ENCODE peak calls at places on chromosomes 6 and 20, in six cellular contexts. B is prostate gland, F is heart left ventricle, H is breast epithelium, J is NB4, V is body of pancreas. K is an unnamed sample.

GRCh38 chr6:93784794-93785757 is 365.7 kb upstream of the EPHA7 start:
- DNase-seq in B (no peak), F (no peak), H (no peak), J (no peak), V (no peak), K (no peak)

GRCh38 chr20:47654370-47654769 is 130.9 kb downstream of the SULF2 start:
- DNase-seq in B (no peak), F (no peak), H (no peak), J (no peak), V (no peak), K (no peak)

GRCh38 chr20:15594296-15594695 is 979.0 kb downstream of the KIF16B start:
- DNase-seq in B (no peak), F (no peak), H (no peak), J (no peak), V (peak), K (no peak)

GRCh38 chr6:96611342-96611964 is 48.5 kb downstream of the FHL5 start:
- DNase-seq in B (no peak), F (no peak), H (no peak), J (no peak), V (no peak), K (no peak)

GRCh38 chr6:117906905-117907599 is at the start of gene SLC35F1:
- DNase-seq in B (peak), F (peak), H (no peak), J (no peak), V (peak), K (no peak)

GRCh38 chr6:11094411-11094851 is 797 bp downstream of the SMIM13 start:
- DNase-seq in B (peak), F (no peak), H (no peak), J (peak), V (peak), K (no peak)

GRCh38 chr20:52191436-52192295 is at the start of gene ZFP64:
- DNase-seq in B (peak), F (peak), H (peak), J (peak), V (peak), K (peak)

GRCh38 chr20:53967527-53967926 is 102.9 kb downstream of the BCAS1 start:
- DNase-seq in B (no peak), F (no peak), H (no peak), J (no peak), V (no peak), K (no peak)

GRCh38 chr6:128327890-128328289 is 192.5 kb downstream of the PTPRK start:
- DNase-seq in B (no peak), F (no peak), H (no peak), J (peak), V (no peak), K (no peak)

GRCh38 chr6:40896696-40897095 is 142.3 kb downstream of the UNC5CL start:
- DNase-seq in B (no peak), F (no peak), H (no peak), J (no peak), V (peak), K (peak)

GRCh38 chr6:21748343-21749063 is 155.0 kb downstream of the SOX4 start:
- DNase-seq in B (no peak), F (no peak), H (no peak), J (peak), V (no peak), K (no peak)

GRCh38 chr6:170292111-170292777 is 1.4 kb upstream of the DLL1 start:
- DNase-seq in B (no peak), F (no peak), H (no peak), J (no peak), V (no peak), K (peak)

GRCh38 chr6:139857143-139857542 is 482.7 kb upstream of the CITED2 start:
- DNase-seq in B (no peak), F (no peak), H (no peak), J (no peak), V (no peak), K (no peak)

GRCh38 chr6:41428995-41429417 is 93.6 kb downstream of the NCR2 start:
- DNase-seq in B (no peak), F (no peak), H (no peak), J (peak), V (no peak), K (no peak)

GRCh38 chr20:11675920-11676617 is 241.6 kb upstream of the BTBD3 start:
- DNase-seq in B (no peak), F (no peak), H (no peak), J (no peak), V (no peak), K (no peak)

GRCh38 chr6:80338201-80338836 is 231.8 kb downstream of the BCKDHB start:
- DNase-seq in B (no peak), F (peak), H (no peak), J (peak), V (peak), K (no peak)

GRCh38 chr6:90333928-90334327 is 37.3 kb upstream of the BACH2 start:
- DNase-seq in B (no peak), F (no peak), H (no peak), J (no peak), V (no peak), K (no peak)

GRCh38 chr6:29141606-29142005 is 29.1 kb upstream of the OR2J2 start:
- DNase-seq in B (no peak), F (no peak), H (no peak), J (no peak), V (no peak), K (no peak)

GRCh38 chr6:133315811-133316210 is 74.7 kb downstream of the EYA4 start:
- DNase-seq in B (no peak), F (no peak), H (no peak), J (peak), V (no peak), K (no peak)

DNA sequence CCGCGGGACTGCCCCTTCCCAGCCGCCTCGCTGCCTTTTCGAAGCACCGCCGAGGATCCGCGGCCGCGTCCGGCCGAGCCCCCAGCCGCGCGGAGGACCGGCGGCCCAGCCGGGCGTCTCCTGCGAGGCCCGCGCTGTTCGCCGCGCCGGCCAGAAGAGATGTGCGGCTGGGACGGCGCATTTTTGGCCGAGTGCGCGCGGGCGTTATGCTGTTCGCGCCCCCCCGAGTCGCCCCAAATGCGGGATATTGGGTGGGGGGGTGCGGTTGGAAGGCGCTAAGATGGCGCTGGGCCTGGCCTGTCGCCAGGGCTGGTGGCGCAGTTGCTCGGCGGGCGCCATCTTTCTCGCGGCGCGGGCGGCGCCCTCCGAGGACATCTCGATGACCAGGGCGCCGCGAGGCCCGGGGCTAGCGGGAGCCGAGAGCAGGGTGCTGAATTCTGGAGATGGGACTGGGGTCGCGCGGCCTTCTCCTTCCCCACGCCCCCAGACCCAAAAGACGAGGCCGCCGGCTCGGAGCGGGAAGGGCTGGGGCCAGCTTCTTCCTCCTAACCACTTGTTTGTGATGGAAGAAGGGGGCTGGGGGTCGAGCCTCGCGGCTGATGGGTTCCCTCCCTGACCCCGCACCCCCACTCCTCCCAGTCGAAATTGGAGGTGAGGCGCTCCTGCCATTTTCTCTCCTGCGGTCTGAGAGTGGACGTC is 1.5 kb downstream of the BICRAL start:
- DNase-seq in B (peak), F (peak), H (peak), J (peak), V (peak), K (peak)
- TF ChIP-seq POLR2A in B (peak), F (no peak), H (peak), J (no peak), V (peak), K (peak)

GRCh38 chr20:49288784-49289696 is 11.2 kb upstream of the ZNFX1 start:
- DNase-seq in B (peak), F (no peak), H (no peak), J (no peak), V (no peak), K (no peak)
- TF ChIP-seq POLR2A in B (no peak), F (no peak), H (no peak), J (peak), V (no peak), K (no peak)

DNA sequence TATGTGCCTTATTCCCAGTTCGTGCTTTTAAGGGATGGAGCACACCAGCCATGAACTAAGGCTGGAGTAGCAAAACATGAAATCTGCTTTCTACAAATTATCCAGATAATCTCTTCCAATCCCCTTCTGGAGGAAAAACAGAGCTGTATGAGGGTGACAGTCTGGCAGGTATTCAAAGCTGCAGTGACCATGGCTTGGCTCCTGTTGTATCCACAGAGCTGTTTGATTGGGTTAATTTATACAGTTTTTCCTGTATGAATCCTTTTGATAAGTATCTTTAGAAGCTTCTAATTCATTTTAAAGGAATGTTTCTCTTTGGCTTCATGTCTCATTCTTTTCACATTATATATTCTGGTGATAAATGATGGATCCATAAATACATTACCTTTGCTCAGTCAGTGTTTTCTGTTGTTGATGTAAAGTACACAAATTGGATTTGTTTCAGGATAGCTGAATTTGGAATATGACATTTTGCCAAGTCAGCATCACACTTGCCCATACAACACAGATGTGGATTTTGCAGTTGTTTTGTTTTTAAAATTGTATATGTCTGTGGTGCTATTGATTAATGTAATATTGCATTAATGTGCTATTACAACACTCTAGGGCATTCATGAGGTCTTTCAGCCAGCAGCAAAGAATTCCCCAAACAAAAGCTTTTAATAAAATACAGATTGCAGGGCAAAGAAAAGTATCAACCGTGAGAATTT is 144.6 kb downstream of the AIG1 start:
- DNase-seq in B (no peak), F (no peak), H (no peak), J (no peak), V (no peak), K (no peak)
- TF ChIP-seq POLR2A in B (no peak), F (no peak), H (no peak), J (no peak), V (no peak), K (no peak)

DNA sequence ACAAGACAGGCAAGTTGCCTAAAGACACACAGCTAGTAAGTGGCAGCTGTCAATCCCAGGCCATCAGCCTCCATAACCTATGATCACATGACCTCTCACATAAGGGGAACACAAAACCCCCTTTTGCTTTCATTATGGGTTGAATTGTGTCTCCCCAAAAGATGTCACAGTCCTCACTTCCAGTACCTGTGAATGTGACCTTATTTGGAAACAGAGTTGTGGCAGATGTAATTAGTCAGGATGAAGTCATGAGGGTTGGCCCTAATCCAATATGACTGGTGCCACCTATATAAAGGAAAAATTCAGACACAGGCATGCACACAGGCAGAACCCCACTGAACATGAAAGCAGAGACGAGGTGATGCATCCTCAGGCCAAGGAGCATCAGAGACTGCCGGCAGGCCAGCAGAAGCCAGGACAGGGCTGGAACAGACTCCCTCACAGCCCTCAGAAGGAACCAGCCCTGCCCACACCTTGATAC is 33.6 kb downstream of the GFOD1 start:
- DNase-seq in B (no peak), F (no peak), H (no peak), J (no peak), V (no peak), K (no peak)
- TF ChIP-seq POLR2A in B (no peak), F (no peak), H (no peak), J (no peak), V (no peak), K (no peak)

GRCh38 chr6:135617222-135617621 is 119.7 kb upstream of the AHI1 start:
- DNase-seq in B (no peak), F (no peak), H (no peak), J (no peak), V (no peak), K (no peak)
- TF ChIP-seq POLR2A in B (no peak), F (no peak), H (no peak), J (no peak), V (no peak), K (no peak)

GRCh38 chr20:325889-326644 is 715 bp downstream of the SOX12 start:
- DNase-seq in B (peak), F (peak), H (peak), J (peak), V (peak), K (peak)

GRCh38 chr20:328596-329324 is 3.4 kb downstream of the SOX12 start:
- DNase-seq in B (no peak), F (no peak), H (no peak), J (no peak), V (no peak), K (no peak)

GRCh38 chr20:326645-327031 is 1.3 kb downstream of the SOX12 start:
- DNase-seq in B (peak), F (peak), H (no peak), J (peak), V (peak), K (no peak)

GRCh38 chr20:327946-328563 is 2.7 kb downstream of the SOX12 start:
- DNase-seq in B (no peak), F (no peak), H (no peak), J (peak), V (no peak), K (peak)

GRCh38 chr20:327041-327945 is 1.9 kb downstream of the SOX12 start:
- DNase-seq in B (peak), F (peak), H (peak), J (peak), V (peak), K (peak)
- TF ChIP-seq POLR2A in B (peak), F (peak), H (no peak), J (peak), V (peak), K (peak)

DNA sequence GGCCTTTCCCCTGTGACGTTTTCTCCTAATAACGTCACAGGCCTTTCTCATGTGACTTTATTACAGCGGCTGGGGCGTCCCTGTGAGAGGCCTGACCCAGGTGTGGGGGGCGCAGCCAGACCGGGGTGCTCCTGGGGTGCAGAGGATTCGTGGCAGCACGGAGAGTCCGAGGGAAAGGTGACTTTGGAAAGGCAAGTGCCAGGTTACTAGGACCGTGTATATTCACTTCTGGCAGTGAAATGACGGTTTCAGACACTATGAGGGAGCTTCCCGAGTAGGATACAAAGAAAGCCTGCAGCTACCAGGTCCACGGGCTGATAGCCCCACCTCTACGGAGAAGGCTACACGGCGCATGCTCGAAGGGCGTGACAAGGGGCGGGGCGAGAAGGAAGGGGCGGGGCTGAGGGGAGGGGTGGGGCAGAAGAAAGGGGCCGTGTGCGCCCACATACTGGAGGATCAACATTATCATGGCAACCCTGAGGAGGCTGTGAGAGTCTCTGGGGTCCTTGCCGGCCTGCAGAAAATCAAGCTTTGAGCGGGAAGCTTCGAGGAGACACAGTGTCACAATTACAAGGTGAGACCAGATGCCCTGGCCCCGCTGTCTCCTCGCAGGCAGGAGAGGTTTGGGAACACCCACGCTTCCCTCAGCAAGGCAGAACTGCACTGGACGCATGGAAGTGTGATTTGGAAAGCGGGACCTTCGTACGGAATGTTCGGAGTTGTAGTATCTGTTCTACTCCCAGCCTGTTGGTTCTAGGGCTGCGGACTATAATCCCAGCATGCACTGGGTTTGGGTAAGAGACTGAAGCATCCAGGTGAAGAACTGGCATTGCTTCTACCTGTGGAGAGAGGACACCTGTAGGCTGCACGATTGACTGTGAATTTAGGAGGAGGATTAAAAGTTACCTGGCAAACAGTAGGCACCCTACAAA is 54.4 kb upstream of the ZNF337 start:
- DNase-seq in B (no peak), F (peak), H (no peak), J (peak), V (peak), K (peak)
- TF ChIP-seq POLR2A in B (no peak), F (peak), H (no peak), J (no peak), V (peak), K (no peak)

DNA sequence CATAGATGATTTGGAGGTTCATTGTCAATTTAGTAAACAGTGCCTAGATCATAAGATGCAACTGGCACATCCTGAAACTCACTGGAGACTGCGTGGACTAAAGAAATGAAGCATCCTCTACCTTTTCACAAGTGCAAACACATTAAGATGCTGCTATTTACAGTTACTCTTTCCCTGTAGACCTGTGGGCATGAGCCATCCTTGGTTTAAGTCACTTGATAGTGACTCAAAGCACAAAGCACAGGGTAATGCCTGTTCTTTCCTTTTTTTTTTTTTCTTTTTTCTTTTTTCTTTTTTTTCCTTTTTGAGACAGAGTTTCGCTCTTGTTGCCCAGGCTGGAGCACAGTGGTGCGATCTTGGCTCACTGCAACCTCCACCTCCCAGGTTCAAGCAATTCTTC is 10.0 kb upstream of the HLA-DQA1 start:
- DNase-seq in B (no peak), F (no peak), H (no peak), J (no peak), V (no peak), K (no peak)
- TF ChIP-seq POLR2A in B (no peak), F (no peak), H (no peak), J (no peak), V (no peak), K (no peak)

GRCh38 chr6:37048851-37049734 is 43.6 kb downstream of the FGD2 start:
- DNase-seq in B (peak), F (no peak), H (no peak), J (no peak), V (peak), K (no peak)
- TF ChIP-seq POLR2A in B (no peak), F (no peak), H (no peak), J (no peak), V (no peak), K (no peak)

K was measured in ovary.